ENCODE peak calls at places on chromosomes 3 and 15, in nine cellular contexts. One of them, this sample, is unnamed.

GRCh38 chr15:26838742-26839460 is 28.0 kb upstream of the GABRA5 start:
- DNase-seq in activated naive CD8-positive, alpha-beta T cell treated with anti-CD3 and anti-CD28 coated beads for 36 hours: peak
- DNase-seq in choroid plexus epithelial cell: no peak
- DNase-seq in A549: peak
- DNase-seq in GM19239: peak
- DNase-seq in Ammon's horn: no peak
- DNase-seq in kidney: no peak
- DNase-seq in naive thymus-derived CD8-positive, alpha-beta T cell: no peak
- DNase-seq in HFFc6: no peak
- DNase-seq in this sample: no peak

GRCh38 chr3:179852117-179852886 is 184.4 kb downstream of the PEX5L start:
- DNase-seq in naive thymus-derived CD8-positive, alpha-beta T cell: no peak
- DNase-seq in Ammon's horn: no peak
- DNase-seq in activated naive CD8-positive, alpha-beta T cell treated with anti-CD3 and anti-CD28 coated beads for 36 hours: no peak
- DNase-seq in kidney: no peak
- DNase-seq in A549: no peak
- DNase-seq in GM19239: no peak
- DNase-seq in HFFc6: peak
- DNase-seq in choroid plexus epithelial cell: peak
- DNase-seq in this sample: no peak

GRCh38 chr3:144129536-144130214 is 158.1 kb downstream of the DIPK2A start:
- DNase-seq in naive thymus-derived CD8-positive, alpha-beta T cell: no peak
- DNase-seq in GM19239: no peak
- DNase-seq in choroid plexus epithelial cell: no peak
- DNase-seq in Ammon's horn: no peak
- DNase-seq in A549: no peak
- DNase-seq in kidney: no peak
- DNase-seq in HFFc6: no peak
- DNase-seq in activated naive CD8-positive, alpha-beta T cell treated with anti-CD3 and anti-CD28 coated beads for 36 hours: peak
- DNase-seq in this sample: no peak

GRCh38 chr15:65512807-65513416 is 4.6 kb downstream of the DPP8 start:
- DNase-seq in HFFc6: no peak
- DNase-seq in naive thymus-derived CD8-positive, alpha-beta T cell: no peak
- DNase-seq in GM19239: no peak
- DNase-seq in kidney: no peak
- DNase-seq in Ammon's horn: peak
- DNase-seq in choroid plexus epithelial cell: peak
- DNase-seq in activated naive CD8-positive, alpha-beta T cell treated with anti-CD3 and anti-CD28 coated beads for 36 hours: no peak
- DNase-seq in A549: no peak
- DNase-seq in this sample: peak

GRCh38 chr3:32296251-32297204 is 58.0 kb downstream of the CMTM8 start:
- DNase-seq in activated naive CD8-positive, alpha-beta T cell treated with anti-CD3 and anti-CD28 coated beads for 36 hours: peak
- DNase-seq in GM19239: peak
- DNase-seq in Ammon's horn: peak
- DNase-seq in HFFc6: peak
- DNase-seq in choroid plexus epithelial cell: peak
- DNase-seq in kidney: no peak
- DNase-seq in A549: peak
- DNase-seq in naive thymus-derived CD8-positive, alpha-beta T cell: peak
- DNase-seq in this sample: peak

GRCh38 chr15:57245130-57245529 is 131.2 kb upstream of the CGNL1 start:
- DNase-seq in HFFc6: no peak
- DNase-seq in GM19239: no peak
- DNase-seq in choroid plexus epithelial cell: peak
- DNase-seq in activated naive CD8-positive, alpha-beta T cell treated with anti-CD3 and anti-CD28 coated beads for 36 hours: no peak
- DNase-seq in A549: no peak
- DNase-seq in Ammon's horn: no peak
- DNase-seq in kidney: no peak
- DNase-seq in naive thymus-derived CD8-positive, alpha-beta T cell: no peak
- DNase-seq in this sample: no peak

GRCh38 chr15:63186065-63186464 is 3.3 kb upstream of the RAB8B start:
- DNase-seq in naive thymus-derived CD8-positive, alpha-beta T cell: no peak
- DNase-seq in Ammon's horn: no peak
- DNase-seq in A549: peak
- DNase-seq in activated naive CD8-positive, alpha-beta T cell treated with anti-CD3 and anti-CD28 coated beads for 36 hours: no peak
- DNase-seq in kidney: no peak
- DNase-seq in choroid plexus epithelial cell: peak
- DNase-seq in HFFc6: peak
- DNase-seq in GM19239: no peak
- DNase-seq in this sample: no peak

GRCh38 chr3:78634316-78634715 is 1133.5 kb downstream of the ROBO1 start:
- DNase-seq in Ammon's horn: no peak
- DNase-seq in HFFc6: no peak
- DNase-seq in activated naive CD8-positive, alpha-beta T cell treated with anti-CD3 and anti-CD28 coated beads for 36 hours: no peak
- DNase-seq in kidney: no peak
- DNase-seq in choroid plexus epithelial cell: peak
- DNase-seq in GM19239: no peak
- DNase-seq in naive thymus-derived CD8-positive, alpha-beta T cell: no peak
- DNase-seq in A549: no peak
- DNase-seq in this sample: no peak

GRCh38 chr15:78109156-78109555 is 16.8 kb downstream of the SH2D7 start:
- DNase-seq in HFFc6: no peak
- DNase-seq in kidney: no peak
- DNase-seq in choroid plexus epithelial cell: no peak
- DNase-seq in naive thymus-derived CD8-positive, alpha-beta T cell: no peak
- DNase-seq in activated naive CD8-positive, alpha-beta T cell treated with anti-CD3 and anti-CD28 coated beads for 36 hours: no peak
- DNase-seq in A549: no peak
- DNase-seq in Ammon's horn: no peak
- DNase-seq in GM19239: no peak
- DNase-seq in this sample: no peak

GRCh38 chr3:134495980-134496379 is 10.1 kb downstream of the CEP63 start:
- DNase-seq in choroid plexus epithelial cell: no peak
- DNase-seq in HFFc6: no peak
- DNase-seq in GM19239: no peak
- DNase-seq in activated naive CD8-positive, alpha-beta T cell treated with anti-CD3 and anti-CD28 coated beads for 36 hours: no peak
- DNase-seq in kidney: no peak
- DNase-seq in naive thymus-derived CD8-positive, alpha-beta T cell: no peak
- DNase-seq in Ammon's horn: no peak
- DNase-seq in A549: no peak
- DNase-seq in this sample: no peak

GRCh38 chr3:195028877-195029606 is 241.9 kb downstream of the XXYLT1 start:
- DNase-seq in GM19239: no peak
- DNase-seq in HFFc6: no peak
- DNase-seq in choroid plexus epithelial cell: no peak
- DNase-seq in activated naive CD8-positive, alpha-beta T cell treated with anti-CD3 and anti-CD28 coated beads for 36 hours: no peak
- DNase-seq in Ammon's horn: no peak
- DNase-seq in A549: no peak
- DNase-seq in kidney: no peak
- DNase-seq in naive thymus-derived CD8-positive, alpha-beta T cell: no peak
- DNase-seq in this sample: no peak

GRCh38 chr3:150302246-150302645 is 105.9 kb upstream of the TSC22D2 start:
- DNase-seq in activated naive CD8-positive, alpha-beta T cell treated with anti-CD3 and anti-CD28 coated beads for 36 hours: no peak
- DNase-seq in naive thymus-derived CD8-positive, alpha-beta T cell: no peak
- DNase-seq in Ammon's horn: no peak
- DNase-seq in A549: no peak
- DNase-seq in choroid plexus epithelial cell: no peak
- DNase-seq in GM19239: no peak
- DNase-seq in HFFc6: no peak
- DNase-seq in kidney: no peak
- DNase-seq in this sample: no peak

GRCh38 chr3:48565591-48566400 is 2.2 kb upstream of the UCN2 start:
- DNase-seq in activated naive CD8-positive, alpha-beta T cell treated with anti-CD3 and anti-CD28 coated beads for 36 hours: peak
- DNase-seq in choroid plexus epithelial cell: peak
- DNase-seq in Ammon's horn: no peak
- DNase-seq in kidney: no peak
- DNase-seq in naive thymus-derived CD8-positive, alpha-beta T cell: no peak
- DNase-seq in GM19239: no peak
- DNase-seq in HFFc6: peak
- DNase-seq in A549: peak
- DNase-seq in this sample: no peak

GRCh38 chr3:126337980-126338651 is 19.1 kb downstream of the KLF15 start:
- DNase-seq in Ammon's horn: no peak
- DNase-seq in HFFc6: no peak
- DNase-seq in kidney: peak
- DNase-seq in naive thymus-derived CD8-positive, alpha-beta T cell: peak
- DNase-seq in A549: no peak
- DNase-seq in GM19239: no peak
- DNase-seq in choroid plexus epithelial cell: no peak
- DNase-seq in activated naive CD8-positive, alpha-beta T cell treated with anti-CD3 and anti-CD28 coated beads for 36 hours: no peak
- DNase-seq in this sample: no peak

GRCh38 chr3:119630119-119630518 is 30.3 kb downstream of the POPDC2 start:
- DNase-seq in choroid plexus epithelial cell: no peak
- DNase-seq in GM19239: no peak
- DNase-seq in Ammon's horn: no peak
- DNase-seq in naive thymus-derived CD8-positive, alpha-beta T cell: no peak
- DNase-seq in kidney: no peak
- DNase-seq in A549: no peak
- DNase-seq in activated naive CD8-positive, alpha-beta T cell treated with anti-CD3 and anti-CD28 coated beads for 36 hours: no peak
- DNase-seq in HFFc6: no peak
- DNase-seq in this sample: no peak

GRCh38 chr3:28347374-28348285 is 891 bp upstream of the ZCWPW2 start:
- DNase-seq in HFFc6: peak
- DNase-seq in GM19239: no peak
- DNase-seq in choroid plexus epithelial cell: peak
- DNase-seq in activated naive CD8-positive, alpha-beta T cell treated with anti-CD3 and anti-CD28 coated beads for 36 hours: no peak
- DNase-seq in kidney: no peak
- DNase-seq in A549: no peak
- DNase-seq in Ammon's horn: no peak
- DNase-seq in naive thymus-derived CD8-positive, alpha-beta T cell: peak
- DNase-seq in this sample: no peak

GRCh38 chr3:38634133-38634532 is 15.4 kb downstream of the SCN5A start:
- DNase-seq in HFFc6: peak
- DNase-seq in naive thymus-derived CD8-positive, alpha-beta T cell: no peak
- DNase-seq in GM19239: no peak
- DNase-seq in activated naive CD8-positive, alpha-beta T cell treated with anti-CD3 and anti-CD28 coated beads for 36 hours: no peak
- DNase-seq in Ammon's horn: no peak
- DNase-seq in choroid plexus epithelial cell: peak
- DNase-seq in kidney: no peak
- DNase-seq in A549: no peak
- DNase-seq in this sample: no peak

GRCh38 chr15:66132251-66132816 is 121.2 kb downstream of the MEGF11 start:
- DNase-seq in A549: no peak
- DNase-seq in naive thymus-derived CD8-positive, alpha-beta T cell: no peak
- DNase-seq in choroid plexus epithelial cell: no peak
- DNase-seq in HFFc6: no peak
- DNase-seq in Ammon's horn: peak
- DNase-seq in kidney: no peak
- DNase-seq in activated naive CD8-positive, alpha-beta T cell treated with anti-CD3 and anti-CD28 coated beads for 36 hours: no peak
- DNase-seq in GM19239: no peak
- DNase-seq in this sample: peak

GRCh38 chr3:8239718-8240698 is 261.6 kb upstream of the LMCD1 start:
- DNase-seq in GM19239: peak
- DNase-seq in kidney: no peak
- DNase-seq in HFFc6: peak
- DNase-seq in naive thymus-derived CD8-positive, alpha-beta T cell: peak
- DNase-seq in A549: peak
- DNase-seq in Ammon's horn: peak
- DNase-seq in activated naive CD8-positive, alpha-beta T cell treated with anti-CD3 and anti-CD28 coated beads for 36 hours: peak
- DNase-seq in choroid plexus epithelial cell: peak
- DNase-seq in this sample: peak

GRCh38 chr3:184523825-184524615 is 37.6 kb upstream of the EPHB3 start:
- DNase-seq in naive thymus-derived CD8-positive, alpha-beta T cell: no peak
- DNase-seq in choroid plexus epithelial cell: peak
- DNase-seq in GM19239: no peak
- DNase-seq in activated naive CD8-positive, alpha-beta T cell treated with anti-CD3 and anti-CD28 coated beads for 36 hours: no peak
- DNase-seq in kidney: no peak
- DNase-seq in HFFc6: peak
- DNase-seq in Ammon's horn: no peak
- DNase-seq in A549: peak
- DNase-seq in this sample: no peak

GRCh38 chr15:88477885-88478284 is 10.4 kb downstream of the MRPS11 start:
- DNase-seq in activated naive CD8-positive, alpha-beta T cell treated with anti-CD3 and anti-CD28 coated beads for 36 hours: no peak
- DNase-seq in kidney: no peak
- DNase-seq in naive thymus-derived CD8-positive, alpha-beta T cell: no peak
- DNase-seq in GM19239: no peak
- DNase-seq in A549: no peak
- DNase-seq in choroid plexus epithelial cell: no peak
- DNase-seq in HFFc6: no peak
- DNase-seq in Ammon's horn: no peak
- DNase-seq in this sample: no peak

GRCh38 chr3:58567251-58567515 is 10.0 kb downstream of the FAM107A start:
- DNase-seq in A549: no peak
- DNase-seq in Ammon's horn: no peak
- DNase-seq in activated naive CD8-positive, alpha-beta T cell treated with anti-CD3 and anti-CD28 coated beads for 36 hours: no peak
- DNase-seq in choroid plexus epithelial cell: no peak
- DNase-seq in naive thymus-derived CD8-positive, alpha-beta T cell: no peak
- DNase-seq in HFFc6: no peak
- DNase-seq in GM19239: no peak
- DNase-seq in kidney: peak
- DNase-seq in this sample: no peak

GRCh38 chr3:17808994-17809393 is 66.6 kb upstream of the TBC1D5 start:
- DNase-seq in activated naive CD8-positive, alpha-beta T cell treated with anti-CD3 and anti-CD28 coated beads for 36 hours: no peak
- DNase-seq in naive thymus-derived CD8-positive, alpha-beta T cell: no peak
- DNase-seq in kidney: no peak
- DNase-seq in A549: no peak
- DNase-seq in Ammon's horn: no peak
- DNase-seq in choroid plexus epithelial cell: peak
- DNase-seq in GM19239: no peak
- DNase-seq in HFFc6: peak
- DNase-seq in this sample: no peak

GRCh38 chr3:156160653-156161052 is 40.3 kb downstream of the KCNAB1 start:
- DNase-seq in HFFc6: no peak
- DNase-seq in A549: no peak
- DNase-seq in Ammon's horn: no peak
- DNase-seq in kidney: no peak
- DNase-seq in choroid plexus epithelial cell: no peak
- DNase-seq in naive thymus-derived CD8-positive, alpha-beta T cell: no peak
- DNase-seq in activated naive CD8-positive, alpha-beta T cell treated with anti-CD3 and anti-CD28 coated beads for 36 hours: no peak
- DNase-seq in GM19239: no peak
- DNase-seq in this sample: no peak

GRCh38 chr3:114721209-114721608 is 425.9 kb downstream of the ZBTB20 start:
- DNase-seq in GM19239: no peak
- DNase-seq in activated naive CD8-positive, alpha-beta T cell treated with anti-CD3 and anti-CD28 coated beads for 36 hours: no peak
- DNase-seq in Ammon's horn: no peak
- DNase-seq in choroid plexus epithelial cell: no peak
- DNase-seq in naive thymus-derived CD8-positive, alpha-beta T cell: no peak
- DNase-seq in HFFc6: no peak
- DNase-seq in kidney: no peak
- DNase-seq in A549: no peak
- DNase-seq in this sample: no peak

GRCh38 chr15:48555244-48555804 is 90.2 kb downstream of the FBN1 start:
- DNase-seq in naive thymus-derived CD8-positive, alpha-beta T cell: no peak
- DNase-seq in Ammon's horn: no peak
- DNase-seq in kidney: no peak
- DNase-seq in A549: no peak
- DNase-seq in GM19239: no peak
- DNase-seq in activated naive CD8-positive, alpha-beta T cell treated with anti-CD3 and anti-CD28 coated beads for 36 hours: no peak
- DNase-seq in HFFc6: peak
- DNase-seq in choroid plexus epithelial cell: peak
- DNase-seq in this sample: no peak

GRCh38 chr15:64288577-64288976 is 67.4 kb downstream of the CSNK1G1 start:
- DNase-seq in Ammon's horn: no peak
- DNase-seq in GM19239: no peak
- DNase-seq in naive thymus-derived CD8-positive, alpha-beta T cell: no peak
- DNase-seq in activated naive CD8-positive, alpha-beta T cell treated with anti-CD3 and anti-CD28 coated beads for 36 hours: no peak
- DNase-seq in kidney: no peak
- DNase-seq in A549: no peak
- DNase-seq in HFFc6: peak
- DNase-seq in choroid plexus epithelial cell: peak
- DNase-seq in this sample: no peak

GRCh38 chr15:29669823-29670222 is 152.4 kb downstream of the TJP1 start:
- DNase-seq in choroid plexus epithelial cell: peak
- DNase-seq in Ammon's horn: no peak
- DNase-seq in naive thymus-derived CD8-positive, alpha-beta T cell: no peak
- DNase-seq in kidney: no peak
- DNase-seq in HFFc6: peak
- DNase-seq in A549: no peak
- DNase-seq in activated naive CD8-positive, alpha-beta T cell treated with anti-CD3 and anti-CD28 coated beads for 36 hours: no peak
- DNase-seq in GM19239: no peak
- DNase-seq in this sample: no peak

GRCh38 chr3:154684021-154684420 is 254.0 kb upstream of the GPR149 start:
- DNase-seq in HFFc6: no peak
- DNase-seq in GM19239: no peak
- DNase-seq in activated naive CD8-positive, alpha-beta T cell treated with anti-CD3 and anti-CD28 coated beads for 36 hours: no peak
- DNase-seq in choroid plexus epithelial cell: no peak
- DNase-seq in naive thymus-derived CD8-positive, alpha-beta T cell: no peak
- DNase-seq in A549: no peak
- DNase-seq in Ammon's horn: no peak
- DNase-seq in kidney: no peak
- DNase-seq in this sample: no peak

GRCh38 chr15:94387442-94387841 is 156.1 kb downstream of the MCTP2 start:
- DNase-seq in GM19239: no peak
- DNase-seq in activated naive CD8-positive, alpha-beta T cell treated with anti-CD3 and anti-CD28 coated beads for 36 hours: no peak
- DNase-seq in Ammon's horn: no peak
- DNase-seq in A549: no peak
- DNase-seq in kidney: no peak
- DNase-seq in choroid plexus epithelial cell: no peak
- DNase-seq in naive thymus-derived CD8-positive, alpha-beta T cell: no peak
- DNase-seq in HFFc6: no peak
- DNase-seq in this sample: no peak

GRCh38 chr3:179969525-179969924 is 67.2 kb downstream of the PEX5L start:
- DNase-seq in kidney: no peak
- DNase-seq in choroid plexus epithelial cell: peak
- DNase-seq in HFFc6: peak
- DNase-seq in Ammon's horn: peak
- DNase-seq in activated naive CD8-positive, alpha-beta T cell treated with anti-CD3 and anti-CD28 coated beads for 36 hours: no peak
- DNase-seq in naive thymus-derived CD8-positive, alpha-beta T cell: no peak
- DNase-seq in A549: peak
- DNase-seq in GM19239: no peak
- DNase-seq in this sample: no peak

This sample was measured in midbrain.